ENCODE peak calls at places on chromosomes 1 and 21, in nine cellular contexts. O, R, Y, B, N, K, Q, F and L are unnamed samples.

GRCh38 chr21:34031835-34032370 is 41.5 kb upstream of the MRPS6 start:
- DNase-seq in O (no peak), Q (peak; percentile 46), B (peak; percentile 65), K (no peak), R (no peak), Y (no peak), F (peak; percentile 25), N (no peak), L (no peak)

GRCh38 chr1:99003911-99004269 is 771 bp downstream of the PLPPR5 start:
- DNase-seq in Y (no peak), F (no peak), O (no peak), K (peak; percentile 28), N (peak; percentile 5), B (no peak), Q (no peak), R (no peak), L (no peak)

GRCh38 chr1:240271081-240271480 is 179.4 kb downstream of the FMN2 start:
- DNase-seq in B (no peak), Y (no peak), N (no peak), O (no peak), R (no peak), F (no peak), K (no peak), Q (no peak), L (no peak)

GRCh38 chr1:12541274-12542137 is 76.5 kb downstream of the DHRS3 start:
- DNase-seq in F (no peak), O (no peak), Y (peak; percentile 49), N (peak; percentile 89), B (no peak), R (no peak), Q (peak; percentile 5), K (peak; percentile 51), L (no peak)

GRCh38 chr1:213606252-213606820 is 381.4 kb upstream of the PROX1 start:
- DNase-seq in Q (no peak), K (no peak), Y (no peak), B (no peak), R (no peak), F (no peak), N (no peak), O (no peak), L (no peak)

GRCh38 chr1:240258910-240259309 is 167.2 kb downstream of the FMN2 start:
- DNase-seq in F (no peak), R (no peak), K (no peak), B (no peak), O (no peak), Q (no peak), Y (no peak), N (peak; percentile 51), L (no peak)

GRCh38 chr1:99456536-99456935 is 189.4 kb upstream of the PALMD start:
- DNase-seq in Y (no peak), R (no peak), F (no peak), N (peak; percentile 39), B (no peak), K (no peak), O (no peak), Q (no peak), L (no peak)

GRCh38 chr1:23578311-23578996 is 19.2 kb upstream of the ID3 start:
- DNase-seq in K (no peak), F (no peak), Y (no peak), O (no peak), R (no peak), B (peak; percentile 66), N (no peak), Q (no peak), L (no peak)

GRCh38 chr21:33325222-33326067 is 675 bp downstream of the IFNAR1 start:
- DNase-seq in O (peak; percentile 49), N (peak; percentile 79), Q (peak; percentile 81), R (peak; percentile 28), B (peak; percentile 75), F (peak; percentile 70), K (no peak), Y (peak; percentile 85), L (no peak)

GRCh38 chr1:167454929-167455785 is 63.2 kb downstream of the CD247 start:
- DNase-seq in R (no peak), B (peak; percentile 73), F (peak; percentile 91), Q (peak; percentile 77), K (peak; percentile 70), O (peak; percentile 48), N (peak; percentile 76), Y (peak; percentile 86), L (no peak)

GRCh38 chr1:174791863-174792262 is 207.9 kb upstream of the CACYBP start:
- DNase-seq in F (no peak), Q (no peak), R (no peak), O (no peak), N (no peak), Y (no peak), K (no peak), B (no peak), L (peak; percentile 40)

GRCh38 chr1:220497220-220497756 is 30.6 kb upstream of the MARK1 start:
- DNase-seq in N (no peak), R (no peak), F (no peak), Q (no peak), Y (no peak), B (no peak), K (no peak), O (no peak), L (no peak)

GRCh38 chr1:195450794-195451193 is 1157.4 kb downstream of the KCNT2 start:
- DNase-seq in O (no peak), Q (no peak), N (no peak), F (no peak), Y (no peak), B (no peak), K (no peak), R (no peak), L (no peak)

GRCh38 chr21:25565272-25566199 is 41.7 kb downstream of the MRPL39 start:
- DNase-seq in O (no peak), K (no peak), F (no peak), Y (no peak), Q (no peak), R (no peak), N (no peak), B (peak; percentile 62), L (no peak)

GRCh38 chr1:240802271-240802670 is 190.3 kb upstream of the GREM2 start:
- DNase-seq in K (no peak), N (no peak), Y (no peak), F (no peak), B (no peak), R (no peak), Q (no peak), O (no peak), L (no peak)

GRCh38 chr1:221725683-221726330 is 16.1 kb downstream of the DUSP10 start:
- DNase-seq in Y (no peak), N (peak; percentile 41), K (no peak), O (no peak), Q (no peak), R (no peak), F (no peak), B (no peak), L (no peak)

GRCh38 chr1:107139833-107140702 is 771 bp upstream of the NTNG1 start:
- DNase-seq in O (no peak), Y (peak; percentile 45), F (peak; percentile 34), Q (peak; percentile 8), N (peak; percentile 86), K (peak; percentile 69), B (peak; percentile 18), R (no peak), L (no peak)

GRCh38 chr1:169999357-169999756 is 75.1 kb downstream of the KIFAP3 start:
- DNase-seq in N (peak; percentile 92), Q (no peak), B (no peak), Y (no peak), R (no peak), O (no peak), F (no peak), K (no peak), L (no peak)

GRCh38 chr21:16194851-16195251 is 465.1 kb downstream of the USP25 start:
- DNase-seq in N (peak; percentile 59), K (peak; percentile 3), R (no peak), Y (no peak), B (no peak), O (no peak), F (no peak), Q (no peak), L (no peak)

GRCh38 chr21:44365967-44366585 is 12.7 kb downstream of the TRPM2 start:
- DNase-seq in K (no peak), Q (no peak), B (no peak), N (no peak), F (no peak), R (no peak), Y (no peak), O (no peak), L (no peak)

GRCh38 chr21:39588884-39589283 is 23.9 kb upstream of the B3GALT5 start:
- DNase-seq in O (no peak), K (no peak), B (no peak), R (no peak), F (no peak), Q (no peak), Y (no peak), N (no peak), L (no peak)

GRCh38 chr1:180842052-180842451 is 70.6 kb upstream of the KIAA1614 start:
- DNase-seq in K (peak; percentile 8), R (no peak), F (no peak), Y (no peak), N (peak; percentile 77), B (no peak), Q (no peak), O (no peak), L (no peak)

GRCh38 chr1:157770442-157771043 is 6.4 kb downstream of the FCRL2 start:
- DNase-seq in B (peak; percentile 15), K (peak; percentile 46), O (no peak), Q (no peak), R (no peak), F (no peak), Y (no peak), N (no peak), L (no peak)

GRCh38 chr1:36307601-36308330 is 1.6 kb downstream of the SH3D21 start:
- DNase-seq in B (no peak), F (no peak), K (no peak), O (no peak), Q (no peak), Y (no peak), N (no peak), R (no peak), L (no peak)

GRCh38 chr1:109877320-109877771 is 33.3 kb upstream of the CSF1 start:
- DNase-seq in F (no peak), Y (peak; percentile 72), R (no peak), Q (peak; percentile 31), K (peak; percentile 81), N (peak; percentile 96), O (peak; percentile 63), B (no peak), L (no peak)

GRCh38 chr1:234722904-234723588 is 113.1 kb upstream of the IRF2BP2 start:
- DNase-seq in B (no peak), N (peak; percentile 90), F (peak; percentile 79), Y (no peak), Q (peak; percentile 73), R (no peak), O (peak; percentile 44), K (no peak), L (no peak)

GRCh38 chr1:6809461-6809860 is 24.2 kb downstream of the CAMTA1 start:
- DNase-seq in R (no peak), Y (no peak), B (no peak), K (no peak), F (no peak), O (no peak), N (no peak), Q (no peak), L (no peak)

GRCh38 chr1:206909883-206910318 is 11.8 kb downstream of the FCMR start:
- DNase-seq in K (peak; percentile 14), F (no peak), N (no peak), Y (no peak), Q (no peak), R (no peak), O (no peak), B (no peak), L (no peak)

GRCh38 chr1:20732588-20733360 is at the start of gene SH2D5:
- DNase-seq in K (peak; percentile 87), R (no peak), Y (no peak), B (peak; percentile 76), F (peak; percentile 82), N (peak; percentile 96), O (peak; percentile 83), Q (peak; percentile 79), L (no peak)

GRCh38 chr1:43822040-43822439 is 111.6 kb upstream of the ARTN start:
- DNase-seq in K (no peak), O (peak; percentile 80), Q (no peak), R (no peak), Y (no peak), F (no peak), B (no peak), N (peak; percentile 92), L (no peak)

GRCh38 chr21:38327984-38328383 is 71.2 kb downstream of the KCNJ15 start:
- DNase-seq in N (peak; percentile 49), F (peak; percentile 12), R (no peak), Y (no peak), Q (no peak), B (no peak), O (no peak), K (no peak), L (no peak)